ENCODE peak calls at places on chromosomes 16 and 17, in six cellular contexts. G is effector memory CD8-positive, alpha-beta T cell; R is GM12865; M is A673; F is Daoy; I is renal cortical epithelial cell. J is an unnamed sample.

GRCh38 chr17:80246726-80247125 is 13.9 kb upstream of the RNF213 start:
- DNase-seq in G (no peak), R (no peak), M (no peak), F (no peak), I (no peak), J (no peak)

GRCh38 chr17:76585649-76586593 is at the start of gene ST6GALNAC2:
- DNase-seq in G (peak), R (peak), M (no peak), F (peak), I (no peak), J (no peak)

GRCh38 chr16:5790512-5790911 is 692.9 kb upstream of the EEF2KMT start:
- DNase-seq in G (no peak), R (no peak), M (no peak), F (no peak), I (no peak), J (no peak)

GRCh38 chr17:7083592-7083991 is 3.5 kb upstream of the CLEC10A start:
- DNase-seq in G (no peak), R (no peak), M (no peak), F (peak), I (no peak), J (peak)

GRCh38 chr16:30882429-30883310 is 11.2 kb downstream of the BCL7C start:
- DNase-seq in G (no peak), R (no peak), M (no peak), F (no peak), I (no peak), J (no peak)

GRCh38 chr17:49645654-49646053 is 32.2 kb downstream of the SPOP start:
- DNase-seq in G (no peak), R (no peak), M (no peak), F (no peak), I (no peak), J (no peak)

GRCh38 chr17:39870776-39871175 is 2.8 kb downstream of the ZPBP2 start:
- DNase-seq in G (no peak), R (no peak), M (no peak), F (no peak), I (no peak), J (no peak)

GRCh38 chr16:592518-593306 is 2.8 kb downstream of the RAB40C start:
- DNase-seq in G (no peak), R (no peak), M (no peak), F (no peak), I (peak), J (no peak)

GRCh38 chr16:66578596-66579531 is at the start of gene CMTM2:
- DNase-seq in G (no peak), R (no peak), M (no peak), F (no peak), I (no peak), J (no peak)

GRCh38 chr17:79464310-79465010 is 146.4 kb downstream of the RBFOX3 start:
- DNase-seq in G (no peak), R (no peak), M (no peak), F (no peak), I (no peak), J (no peak)

GRCh38 chr17:78883533-78884131 is 19.4 kb downstream of the CEP295NL start:
- DNase-seq in G (no peak), R (no peak), M (peak), F (peak), I (peak), J (peak)

GRCh38 chr17:57948555-57949420 is 6.4 kb downstream of the CUEDC1 start:
- DNase-seq in G (no peak), R (peak), M (peak), F (peak), I (peak), J (peak)

GRCh38 chr16:922051-922450 is 48.7 kb downstream of the LMF1 start:
- DNase-seq in G (no peak), R (no peak), M (no peak), F (no peak), I (no peak), J (no peak)

GRCh38 chr16:78984324-78984723 is 616.2 kb downstream of the MAF start:
- DNase-seq in G (no peak), R (no peak), M (no peak), F (peak), I (no peak), J (no peak)

GRCh38 chr17:49506282-49506681 is 11.2 kb downstream of the NGFR start:
- DNase-seq in G (no peak), R (no peak), M (no peak), F (no peak), I (no peak), J (no peak)

GRCh38 chr16:35311475-35311874 is 1852.1 kb downstream of the TP53TG3F start:
- DNase-seq in G (no peak), R (no peak), M (no peak), F (no peak), I (no peak), J (no peak)

GRCh38 chr16:82735696-82736095 is 108.9 kb downstream of the CDH13 start:
- DNase-seq in G (no peak), R (peak), M (no peak), F (no peak), I (peak), J (no peak)

GRCh38 chr17:14080847-14081251 is 11.5 kb downstream of the COX10 start:
- DNase-seq in G (no peak), R (no peak), M (no peak), F (no peak), I (no peak), J (no peak)

GRCh38 chr17:1509255-1509943 is 7.0 kb downstream of the INPP5K start:
- DNase-seq in G (no peak), R (no peak), M (no peak), F (no peak), I (no peak), J (no peak)

GRCh38 chr16:67613808-67614207 is 31.1 kb upstream of the CARMIL2 start:
- DNase-seq in G (no peak), R (no peak), M (peak), F (no peak), I (no peak), J (no peak)

GRCh38 chr16:15704545-15704987 is 54.5 kb downstream of the NDE1 start:
- DNase-seq in G (peak), R (peak), M (peak), F (peak), I (peak), J (peak)

GRCh38 chr16:56673916-56674315 is 4.3 kb downstream of the MT1H start:
- DNase-seq in G (no peak), R (peak), M (no peak), F (no peak), I (peak), J (peak)

GRCh38 chr17:57875109-57876022 is 25.5 kb upstream of the MRPS23 start:
- DNase-seq in G (no peak), R (no peak), M (peak), F (peak), I (peak), J (peak)

GRCh38 chr17:43832976-43833829 is at the start of gene MPP3:
- DNase-seq in G (peak), R (no peak), M (peak), F (peak), I (peak), J (peak)

GRCh38 chr17:57954421-57955182 is 610 bp downstream of the CUEDC1 start:
- DNase-seq in G (no peak), R (no peak), M (peak), F (peak), I (no peak), J (peak)

GRCh38 chr17:50935201-50936124 is 69.3 kb upstream of the TOB1 start:
- DNase-seq in G (no peak), R (no peak), M (no peak), F (peak), I (peak), J (no peak)

GRCh38 chr16:57380671-57381462 is 8.6 kb downstream of the CX3CL1 start:
- DNase-seq in G (no peak), R (peak), M (no peak), F (peak), I (no peak), J (no peak)

GRCh38 chr17:31802502-31802901 is 56.5 kb downstream of the COPRS start:
- DNase-seq in G (no peak), R (peak), M (peak), F (peak), I (no peak), J (no peak)

GRCh38 chr17:76014100-76014924 is 12.8 kb downstream of the EVPL start:
- DNase-seq in G (peak), R (peak), M (peak), F (peak), I (no peak), J (peak)

GRCh38 chr17:80252871-80253270 is 7.8 kb upstream of the RNF213 start:
- DNase-seq in G (peak), R (peak), M (peak), F (peak), I (peak), J (peak)

GRCh38 chr17:75105269-75106080 is 4.3 kb upstream of the ARMC7 start:
- DNase-seq in G (no peak), R (peak), M (peak), F (peak), I (no peak), J (no peak)

GRCh38 chr17:44247346-44248219 is 20.4 kb downstream of the SLC4A1 start:
- DNase-seq in G (no peak), R (no peak), M (no peak), F (no peak), I (no peak), J (no peak)

GRCh38 chr17:18370761-18371160 is 6.8 kb upstream of the EVPLL start:
- DNase-seq in G (no peak), R (no peak), M (no peak), F (no peak), I (no peak), J (no peak)